ENCODE peak calls at places on chromosomes 13 and 19, in six cellular contexts. H is HCT116; J is SK-N-SH; Z is GM23248; T is stimulated activated CD4-positive, alpha-beta T cell treated with anti-CD3 and anti-CD28 coated beads, Interleukin-2, amount 100 ng/mL, for 24 hours; F is uterus. I is an unnamed sample.

GRCh38 chr13:22194106-22194810 is 523.4 kb downstream of the FGF9 start:
- DNase-seq in H (no peak), J (no peak), Z (peak; percentile 30), T (no peak), F (no peak), I (no peak)

GRCh38 chr13:26213982-26214381 is 8.1 kb downstream of the RNF6 start:
- DNase-seq in H (no peak), J (no peak), Z (no peak), T (no peak), F (no peak), I (no peak)

GRCh38 chr13:50357586-50358118 is 342.4 kb downstream of the KCNRG start:
- DNase-seq in H (no peak), J (no peak), Z (peak; percentile 89), T (no peak), F (peak; percentile 76), I (no peak)

GRCh38 chr13:41059466-41059865 is 1.8 kb upstream of the WBP4 start:
- DNase-seq in H (no peak), J (peak; percentile 23), Z (peak; percentile 63), T (no peak), F (no peak), I (no peak)

GRCh38 chr19:35704218-35704617 is at the start of gene ZBTB32:
- DNase-seq in H (no peak), J (peak; percentile 43), Z (peak; percentile 74), T (peak; percentile 37), F (no peak), I (no peak)

GRCh38 chr19:42368360-42368759 is 21.7 kb downstream of the CNFN start:
- DNase-seq in H (no peak), J (no peak), Z (no peak), T (no peak), F (no peak), I (no peak)

GRCh38 chr19:49787746-49788145 is 20.9 kb downstream of the AP2A1 start:
- DNase-seq in H (no peak), J (no peak), Z (no peak), T (no peak), F (no peak), I (no peak)

GRCh38 chr19:13051581-13052165 is 51.0 kb downstream of the LYL1 start:
- DNase-seq in H (no peak), J (no peak), Z (peak; percentile 48), T (peak; percentile 66), F (peak; percentile 69), I (peak; percentile 88)

GRCh38 chr19:9531933-9532332 is 6.5 kb downstream of the ZNF426 start:
- DNase-seq in H (no peak), J (no peak), Z (peak; percentile 52), T (no peak), F (no peak), I (no peak)

GRCh38 chr19:5292453-5292842 is 48.2 kb downstream of the PTPRS start:
- DNase-seq in H (no peak), J (peak; percentile 93), Z (peak; percentile 67), T (peak; percentile 25), F (no peak), I (no peak)

GRCh38 chr13:98445340-98446233 is 131.3 kb downstream of the STK24 start:
- DNase-seq in H (peak; percentile 41), J (peak; percentile 92), Z (peak; percentile 79), T (peak; percentile 86), F (peak; percentile 76), I (peak; percentile 68)

GRCh38 chr19:18443831-18444230 is 5.9 kb upstream of the ISYNA1 start:
- DNase-seq in H (no peak), J (no peak), Z (no peak), T (no peak), F (no peak), I (no peak)

GRCh38 chr13:112064222-112064621 is 2.7 kb upstream of the SOX1 start:
- DNase-seq in H (no peak), J (no peak), Z (no peak), T (no peak), F (no peak), I (no peak)

GRCh38 chr13:20828540-20829364 is 55.0 kb upstream of the EEF1AKMT1 start:
- DNase-seq in H (peak; percentile 26), J (peak; percentile 27), Z (peak; percentile 81), T (no peak), F (peak; percentile 39), I (no peak)

GRCh38 chr19:50447053-50447452 is 14.4 kb downstream of the MYBPC2 start:
- DNase-seq in H (no peak), J (no peak), Z (no peak), T (no peak), F (no peak), I (no peak)

GRCh38 chr19:29668746-29669609 is 3.7 kb downstream of the PLEKHF1 start:
- DNase-seq in H (no peak), J (no peak), Z (peak; percentile 22), T (no peak), F (no peak), I (no peak)

I was measured in psoas muscle.